ENCODE peak calls at places on chromosomes 5 and 9, in six cellular contexts. Z, T, L, S, Y and K are unnamed samples.

GRCh38 chr9:109499631-109500120 is 1.6 kb upstream of the PTPN3 start:
- DNase-seq in Z (no peak), T (peak), L (no peak), S (peak), Y (no peak), K (no peak)

GRCh38 chr5:113125371-113125770 is 148.8 kb downstream of the DCP2 start:
- DNase-seq in Z (no peak), T (no peak), L (no peak), S (no peak), Y (no peak), K (no peak)

GRCh38 chr9:86909388-86909787 is 37.9 kb downstream of the GAS1 start:
- DNase-seq in Z (no peak), T (no peak), L (no peak), S (no peak), Y (no peak), K (peak)

GRCh38 chr9:34492051-34492450 is 30.7 kb downstream of the ENHO start:
- DNase-seq in Z (no peak), T (no peak), L (no peak), S (no peak), Y (no peak), K (no peak)

GRCh38 chr5:179357036-179357435 is 11.8 kb upstream of the ADAMTS2 start:
- DNase-seq in Z (no peak), T (no peak), L (no peak), S (no peak), Y (no peak), K (no peak)

GRCh38 chr5:7420506-7421280 is 24.8 kb downstream of the ADCY2 start:
- DNase-seq in Z (no peak), T (no peak), L (peak), S (no peak), Y (no peak), K (no peak)

GRCh38 chr9:18473551-18474279 is at the start of gene ADAMTSL1:
- DNase-seq in Z (no peak), T (peak), L (peak), S (peak), Y (no peak), K (peak)

GRCh38 chr9:131575121-131575640 is 29.9 kb downstream of the PRRT1B start:
- DNase-seq in Z (no peak), T (no peak), L (peak), S (no peak), Y (no peak), K (no peak)

GRCh38 chr5:173733831-173734491 is 117.5 kb upstream of the BOD1 start:
- DNase-seq in Z (peak), T (no peak), L (no peak), S (no peak), Y (no peak), K (no peak)

GRCh38 chr9:77215874-77216273 is 38.5 kb downstream of the VPS13A start:
- DNase-seq in Z (no peak), T (peak), L (peak), S (no peak), Y (no peak), K (peak)

GRCh38 chr9:2261421-2262103 is 246.4 kb downstream of the SMARCA2 start:
- DNase-seq in Z (no peak), T (no peak), L (no peak), S (peak), Y (no peak), K (no peak)

GRCh38 chr9:88534456-88535225 is at the start of gene NXNL2:
- DNase-seq in Z (no peak), T (peak), L (peak), S (peak), Y (peak), K (peak)

GRCh38 chr5:1039706-1040260 is 31.2 kb downstream of the NKD2 start:
- DNase-seq in Z (no peak), T (no peak), L (no peak), S (no peak), Y (no peak), K (no peak)

GRCh38 chr5:67842806-67843205 is 372.8 kb upstream of the PIK3R1 start:
- DNase-seq in Z (no peak), T (no peak), L (no peak), S (no peak), Y (no peak), K (no peak)